ENCODE peak calls at places on chromosomes 11 and 22, in five cellular contexts. Y, S, B, L and Q are unnamed samples. For H3K27me3, the result is how much of the 10 kb centered on the place peaks cover.

GRCh38 chr22:44882226-44882905 is 127.4 kb downstream of the PHF21B start:
- DNase-seq in Y (no peak), S (no peak), B (no peak), L (no peak), Q (no peak)

GRCh38 chr11:12066056-12066798 is 44.2 kb upstream of the MICAL2 start:
- DNase-seq in Y (no peak), S (peak), B (no peak), L (no peak), Q (peak)

GRCh38 chr11:73383249-73384126 is 7.3 kb downstream of the RELT start:
- DNase-seq in Y (no peak), S (no peak), B (no peak), L (no peak), Q (no peak)

GRCh38 chr11:47186076-47186936 is at the start of gene PACSIN3:
- DNase-seq in Y (no peak), S (peak), B (peak), L (no peak), Q (no peak)

GRCh38 chr22:17774206-17774927 is at the start of gene BID:
- DNase-seq in Y (no peak), S (no peak), B (peak), L (no peak), Q (no peak)

GRCh38 chr22:42300286-42301071 is 30.0 kb upstream of the TCF20 start:
- DNase-seq in Y (no peak), S (no peak), B (peak), L (no peak), Q (no peak)

GRCh38 chr11:559712-560304 is 730 bp downstream of the LMNTD2 start:
- DNase-seq in Y (no peak), S (peak), B (no peak), L (no peak), Q (peak)

GRCh38 chr11:74157169-74157568 is 13.6 kb downstream of the C2CD3 start:
- DNase-seq in Y (no peak), S (no peak), B (no peak), L (no peak), Q (no peak)

GRCh38 chr22:24175160-24175808 is 6.0 kb upstream of the SUSD2 start:
- DNase-seq in Y (peak), S (peak), B (peak), L (no peak), Q (peak)

GRCh38 chr22:36860821-36861659 is at the start of gene NCF4:
- DNase-seq in Y (no peak), S (no peak), B (no peak), L (peak), Q (no peak)

GRCh38 chr11:42631223-42631843 is 680.5 kb upstream of the API5 start:
- DNase-seq in Y (no peak), S (peak), B (no peak), L (no peak), Q (no peak)

GRCh38 chr11:119315139-119316016 is 1.6 kb downstream of the MCAM start:
- DNase-seq in Y (no peak), S (no peak), B (no peak), L (no peak), Q (no peak)

GRCh38 chr11:127000291-127000968 is at the start of gene KIRREL3:
- DNase-seq in Y (no peak), S (no peak), B (no peak), L (no peak), Q (no peak)

GRCh38 chr11:59117774-59118173 is 10.7 kb downstream of the FAM111B start:
- DNase-seq in Y (no peak), S (no peak), B (no peak), L (no peak), Q (no peak)

GRCh38 chr11:2420502-2421225 is 20.1 kb downstream of the TSSC4 start:
- DNase-seq in Y (peak), S (peak), B (peak), L (no peak), Q (peak)

GRCh38 chr11:134074346-134074745 is 5.5 kb downstream of the JAM3 start:
- DNase-seq in Y (no peak), S (no peak), B (no peak), L (no peak), Q (no peak)

GRCh38 chr11:82858556-82859091 is 41.6 kb downstream of the PRCP start:
- DNase-seq in Y (no peak), S (no peak), B (no peak), L (no peak), Q (no peak)

GRCh38 chr22:22214819-22215329 is 29.7 kb upstream of the VPREB1 start:
- DNase-seq in Y (no peak), S (peak), B (no peak), L (no peak), Q (no peak)
- H3K27me3 ChIP-seq in Y (half or more), S (under half), B (under half), L (under half), Q (under half)

GRCh38 chr11:78564037-78564888 is 10.4 kb downstream of the NARS2 start:
- DNase-seq in Y (no peak), S (peak), B (peak), L (peak), Q (peak)
- TF ChIP-seq ZNF274 in Y (no peak), S (no peak), B (no peak), L (no peak), Q (no peak)

GRCh38 chr22:21727768-21728167 is 7.8 kb downstream of the YPEL1 start:
- DNase-seq in Y (no peak), S (no peak), B (peak), L (no peak), Q (no peak)

GRCh38 chr22:21725956-21726649 is 9.5 kb downstream of the YPEL1 start:
- DNase-seq in Y (no peak), S (no peak), B (no peak), L (no peak), Q (no peak)

GRCh38 chr22:21727159-21727558 is 8.4 kb downstream of the YPEL1 start:
- DNase-seq in Y (no peak), S (no peak), B (peak), L (no peak), Q (no peak)

GRCh38 chr22:21728270-21728669 is 7.3 kb downstream of the YPEL1 start:
- DNase-seq in Y (no peak), S (no peak), B (peak), L (no peak), Q (no peak)

GRCh38 chr22:21726650-21727049 is 8.9 kb downstream of the YPEL1 start:
- DNase-seq in Y (peak), S (peak), B (peak), L (no peak), Q (peak)
- TF ChIP-seq SIN3A in Y (peak), S (no peak), B (no peak), L (no peak), Q (no peak)

GRCh38 chr11:71151561-71151960 is 100.8 kb downstream of the SHANK2 start:
- DNase-seq in Y (no peak), S (no peak), B (no peak), L (no peak), Q (no peak)
- H3K27me3 ChIP-seq in Y (under half), S (under half), B (under half), L (under half), Q (under half)

GRCh38 chr22:22216450-22216959 is 28.1 kb upstream of the VPREB1 start:
- DNase-seq in Y (no peak), S (no peak), B (peak), L (no peak), Q (no peak)

GRCh38 chr22:22210375-22210774 is 34.2 kb upstream of the VPREB1 start:
- DNase-seq in Y (no peak), S (no peak), B (no peak), L (no peak), Q (peak)

GRCh38 chr22:22210889-22211833 is 33.4 kb upstream of the VPREB1 start:
- DNase-seq in Y (no peak), S (no peak), B (no peak), L (no peak), Q (no peak)

GRCh38 chr22:22215659-22216449 is 28.7 kb upstream of the VPREB1 start:
- DNase-seq in Y (no peak), S (no peak), B (no peak), L (no peak), Q (no peak)

GRCh38 chr22:22213231-22213630 is 31.4 kb upstream of the VPREB1 start:
- DNase-seq in Y (no peak), S (no peak), B (no peak), L (no peak), Q (no peak)
- TF ChIP-seq ZNF274 in Y (no peak), S (no peak), B (no peak), L (no peak), Q (no peak)